ENCODE peak calls at places on chromosome 15, in seven cellular contexts. Q is skeletal muscle cell; B is stimulated activated CD8-positive, alpha-beta memory T cell treated with anti-CD3 and anti-CD28 coated beads, Interleukin-2, amount 100 ng/mL, for 48 hours; Z is GM12891; J is stimulated activated naive B cell treated with anti-CD40 and anti-IgM and Interleukin-4, amounts not matched to agents 10 μg/mL and 1 μg/mL and 100 μg/mL, for 72 hours; C is amygdala; F is adipocyte. I is an unnamed sample.
A peak's percentile ranks its signal among the peaks of the same experiment; 100 is the strongest.

GRCh38 chr15:85946986-85947385 is 132.7 kb upstream of the AGBL1 start:
- DNase-seq in F (no peak), Z (no peak), B (no peak), Q (no peak), J (no peak), C (no peak), I (no peak)

GRCh38 chr15:35477853-35478252 is 68.1 kb downstream of the DPH6 start:
- DNase-seq in Q (no peak), F (no peak), C (no peak), J (no peak), B (no peak), Z (no peak), I (no peak)

GRCh38 chr15:37095197-37095992 is 5.0 kb downstream of the MEIS2 start:
- DNase-seq in F (no peak), B (no peak), Z (no peak), C (no peak), J (no peak), Q (no peak), I (no peak)

GRCh38 chr15:65309882-65310418 is 5.5 kb downstream of the RNU5B-1 start:
- DNase-seq in C (no peak), B (no peak), Z (no peak), Q (no peak), J (no peak), F (peak; percentile 53), I (peak; percentile 58)

GRCh38 chr15:62672268-62672667 is 370.3 kb upstream of the TPM1 start:
- DNase-seq in J (no peak), Q (peak; percentile 5), C (no peak), F (peak; percentile 57), B (no peak), Z (no peak), I (peak; percentile 73)

GRCh38 chr15:79315623-79316328 is 4.9 kb downstream of the TMED3 start:
- DNase-seq in B (no peak), C (peak; percentile 57), Z (no peak), Q (no peak), F (no peak), J (no peak), I (no peak)

GRCh38 chr15:23064156-23064555 is 24.8 kb upstream of the TUBGCP5 start:
- DNase-seq in B (no peak), C (no peak), F (no peak), Z (no peak), J (no peak), Q (no peak), I (no peak)

GRCh38 chr15:29132786-29133185 is 136.8 kb downstream of the NSMCE3 start:
- DNase-seq in J (no peak), F (no peak), B (no peak), Q (no peak), C (no peak), Z (no peak), I (no peak)

GRCh38 chr15:77118787-77119410 is 48.0 kb upstream of the TSPAN3 start:
- DNase-seq in F (peak; percentile 91), J (no peak), B (no peak), Q (no peak), Z (no peak), C (peak; percentile 28), I (peak; percentile 78)

GRCh38 chr15:31605467-31605931 is 278.9 kb downstream of the KLF13 start:
- DNase-seq in J (no peak), B (no peak), C (no peak), Q (no peak), F (peak; percentile 73), Z (no peak), I (peak; percentile 58)

GRCh38 chr15:51077565-51078153 is 17.0 kb downstream of the TNFAIP8L3 start:
- DNase-seq in B (peak; percentile 60), Q (no peak), C (peak; percentile 29), J (peak; percentile 73), F (no peak), Z (peak; percentile 54), I (peak; percentile 63)

GRCh38 chr15:57596301-57596855 is 4.7 kb downstream of the MYZAP start:
- DNase-seq in B (no peak), Q (no peak), Z (no peak), C (no peak), F (no peak), J (no peak), I (no peak)